ENCODE peak calls at places on chromosome 7, in ten cellular contexts. T, M, O, A, V, S, Z, W, U and H are unnamed samples.

GRCh38 chr7:133638835-133639234 is 386.0 kb downstream of the EXOC4 start:
- DNase-seq in T (no peak), M (no peak), O (no peak), A (no peak), V (no peak), S (no peak), Z (no peak), W (no peak), U (no peak), H (no peak)

GRCh38 chr7:132102942-132103341 is 473.3 kb downstream of the PLXNA4 start:
- DNase-seq in T (no peak), M (no peak), O (no peak), A (no peak), V (no peak), S (no peak), Z (no peak), W (no peak), U (no peak), H (no peak)

GRCh38 chr7:140176271-140176701 is 497 bp downstream of the KDM7A start:
- DNase-seq in T (no peak), M (no peak), O (no peak), A (no peak), V (no peak), S (no peak), Z (no peak), W (peak), U (no peak), H (no peak)

GRCh38 chr7:33623267-33623666 is 282.1 kb upstream of the BMPER start:
- DNase-seq in T (no peak), M (no peak), O (no peak), A (no peak), V (no peak), S (no peak), Z (peak), W (no peak), U (no peak), H (no peak)

GRCh38 chr7:5393328-5393727 is 30.3 kb downstream of the TNRC18 start:
- DNase-seq in T (no peak), M (no peak), O (no peak), A (no peak), V (no peak), S (no peak), Z (no peak), W (no peak), U (no peak), H (no peak)

GRCh38 chr7:106793015-106793651 is 71.9 kb upstream of the PIK3CG start:
- DNase-seq in T (no peak), M (no peak), O (peak), A (no peak), V (no peak), S (peak), Z (no peak), W (peak), U (peak), H (no peak)

GRCh38 chr7:71793251-71793650 is 618.9 kb downstream of the CALN1 start:
- DNase-seq in T (no peak), M (no peak), O (no peak), A (no peak), V (no peak), S (peak), Z (no peak), W (no peak), U (no peak), H (peak)

GRCh38 chr7:44393238-44394111 is 68.1 kb upstream of the CAMK2B start:
- DNase-seq in T (no peak), M (no peak), O (no peak), A (peak), V (no peak), S (no peak), Z (no peak), W (no peak), U (no peak), H (no peak)

GRCh38 chr7:666454-667292 is 59.8 kb upstream of the DNAAF5 start:
- DNase-seq in T (no peak), M (no peak), O (no peak), A (no peak), V (no peak), S (no peak), Z (no peak), W (no peak), U (no peak), H (no peak)

GRCh38 chr7:2566890-2567662 is 8.3 kb downstream of the IQCE start:
- DNase-seq in T (no peak), M (peak), O (no peak), A (no peak), V (peak), S (no peak), Z (no peak), W (no peak), U (no peak), H (peak)

GRCh38 chr7:85160223-85160622 is 26.6 kb downstream of the SEMA3D start:
- DNase-seq in T (peak), M (no peak), O (no peak), A (no peak), V (no peak), S (peak), Z (no peak), W (peak), U (no peak), H (no peak)

GRCh38 chr7:123961731-123962130 is 36.7 kb downstream of the SPAM1 start:
- DNase-seq in T (no peak), M (no peak), O (no peak), A (no peak), V (no peak), S (no peak), Z (no peak), W (no peak), U (no peak), H (no peak)

GRCh38 chr7:35249537-35249907 is 4.4 kb downstream of the TBX20 start:
- DNase-seq in T (no peak), M (peak), O (no peak), A (no peak), V (no peak), S (no peak), Z (no peak), W (no peak), U (no peak), H (no peak)

GRCh38 chr7:103990991-103991390 is 1.5 kb upstream of the RELN start:
- DNase-seq in T (no peak), M (no peak), O (peak), A (no peak), V (no peak), S (no peak), Z (no peak), W (no peak), U (no peak), H (no peak)

GRCh38 chr7:129332354-129333056 is 101.7 kb upstream of the STRIP2 start:
- DNase-seq in T (no peak), M (no peak), O (no peak), A (no peak), V (no peak), S (no peak), Z (peak), W (peak), U (no peak), H (no peak)

GRCh38 chr7:318476-319266 is 28.7 kb downstream of the FOXL3 start:
- DNase-seq in T (no peak), M (no peak), O (peak), A (no peak), V (no peak), S (no peak), Z (no peak), W (no peak), U (no peak), H (no peak)

GRCh38 chr7:113086928-113087277 is 276 bp upstream of the GPR85 start:
- DNase-seq in T (no peak), M (no peak), O (no peak), A (no peak), V (no peak), S (no peak), Z (no peak), W (no peak), U (no peak), H (no peak)